ENCODE peak calls at places on chromosomes 3 and 15, in seven cellular contexts. One of them, this sample, is unnamed.

GRCh38 chr15:27648359-27648758 is 450.8 kb downstream of the OCA2 start:
- DNase-seq in tibial artery: no peak
- DNase-seq in neuronal stem cell: no peak
- DNase-seq in ovary: no peak
- DNase-seq in transverse colon: no peak
- DNase-seq in CD8-positive, alpha-beta memory T cell: no peak
- DNase-seq in psoas muscle: no peak
- DNase-seq in this sample: no peak

GRCh38 chr15:78018445-78018844 is 59.1 kb downstream of the TBC1D2B start:
- DNase-seq in ovary: no peak
- DNase-seq in CD8-positive, alpha-beta memory T cell: no peak
- DNase-seq in tibial artery: no peak
- DNase-seq in psoas muscle: no peak
- DNase-seq in neuronal stem cell: no peak
- DNase-seq in transverse colon: no peak
- DNase-seq in this sample: no peak

GRCh38 chr15:55588070-55588817 is at the start of gene PYGO1:
- DNase-seq in tibial artery: peak; percentile 49
- DNase-seq in ovary: peak; percentile 59
- DNase-seq in CD8-positive, alpha-beta memory T cell: no peak
- DNase-seq in neuronal stem cell: peak; percentile 71
- DNase-seq in transverse colon: peak; percentile 19
- DNase-seq in psoas muscle: peak; percentile 69
- DNase-seq in this sample: peak; percentile 18

GRCh38 chr15:67178569-67179210 is 75.8 kb downstream of the AAGAB start:
- DNase-seq in psoas muscle: no peak
- DNase-seq in neuronal stem cell: no peak
- DNase-seq in transverse colon: no peak
- DNase-seq in tibial artery: peak; percentile 13
- DNase-seq in ovary: no peak
- DNase-seq in CD8-positive, alpha-beta memory T cell: no peak
- DNase-seq in this sample: no peak

GRCh38 chr3:195003006-195003892 is 267.7 kb downstream of the XXYLT1 start:
- DNase-seq in neuronal stem cell: no peak
- DNase-seq in transverse colon: peak; percentile 26
- DNase-seq in tibial artery: peak; percentile 63
- DNase-seq in psoas muscle: peak; percentile 78
- DNase-seq in CD8-positive, alpha-beta memory T cell: no peak
- DNase-seq in ovary: no peak
- DNase-seq in this sample: peak; percentile 57

GRCh38 chr15:67161412-67161811 is 93.0 kb downstream of the AAGAB start:
- DNase-seq in neuronal stem cell: no peak
- DNase-seq in psoas muscle: no peak
- DNase-seq in ovary: no peak
- DNase-seq in CD8-positive, alpha-beta memory T cell: no peak
- DNase-seq in transverse colon: no peak
- DNase-seq in tibial artery: no peak
- DNase-seq in this sample: no peak

GRCh38 chr3:24475945-24476344 is 18.7 kb downstream of the THRB start:
- DNase-seq in CD8-positive, alpha-beta memory T cell: no peak
- DNase-seq in tibial artery: no peak
- DNase-seq in psoas muscle: no peak
- DNase-seq in ovary: no peak
- DNase-seq in transverse colon: no peak
- DNase-seq in neuronal stem cell: no peak
- DNase-seq in this sample: no peak

GRCh38 chr3:147395975-147396708 is 10.2 kb downstream of the ZIC4 start:
- DNase-seq in psoas muscle: no peak
- DNase-seq in CD8-positive, alpha-beta memory T cell: no peak
- DNase-seq in neuronal stem cell: no peak
- DNase-seq in tibial artery: no peak
- DNase-seq in ovary: no peak
- DNase-seq in transverse colon: no peak
- DNase-seq in this sample: no peak

GRCh38 chr3:70120360-70120966 is 120.9 kb downstream of the SAMMSON start:
- DNase-seq in CD8-positive, alpha-beta memory T cell: no peak
- DNase-seq in tibial artery: peak; percentile 79
- DNase-seq in ovary: no peak
- DNase-seq in neuronal stem cell: peak; percentile 9
- DNase-seq in transverse colon: peak; percentile 79
- DNase-seq in psoas muscle: peak; percentile 25
- DNase-seq in this sample: peak; percentile 76

GRCh38 chr3:23740517-23741402 is 65.0 kb upstream of the UBE2E1 start:
- DNase-seq in psoas muscle: no peak
- DNase-seq in tibial artery: peak; percentile 36
- DNase-seq in neuronal stem cell: no peak
- DNase-seq in ovary: no peak
- DNase-seq in transverse colon: peak; percentile 68
- DNase-seq in CD8-positive, alpha-beta memory T cell: no peak
- DNase-seq in this sample: no peak

GRCh38 chr3:184186902-184187207 is 856 bp downstream of the ABCF3 start:
- DNase-seq in ovary: no peak
- DNase-seq in CD8-positive, alpha-beta memory T cell: no peak
- DNase-seq in neuronal stem cell: no peak
- DNase-seq in transverse colon: no peak
- DNase-seq in psoas muscle: no peak
- DNase-seq in tibial artery: no peak
- DNase-seq in this sample: no peak

GRCh38 chr3:27722957-27723802 is 1.1 kb upstream of the EOMES start:
- DNase-seq in neuronal stem cell: no peak
- DNase-seq in transverse colon: no peak
- DNase-seq in tibial artery: no peak
- DNase-seq in CD8-positive, alpha-beta memory T cell: no peak
- DNase-seq in ovary: no peak
- DNase-seq in psoas muscle: no peak
- DNase-seq in this sample: no peak

GRCh38 chr3:157794771-157795170 is 291.6 kb upstream of the VEPH1 start:
- DNase-seq in transverse colon: no peak
- DNase-seq in CD8-positive, alpha-beta memory T cell: no peak
- DNase-seq in tibial artery: no peak
- DNase-seq in ovary: no peak
- DNase-seq in psoas muscle: no peak
- DNase-seq in neuronal stem cell: no peak
- DNase-seq in this sample: no peak

GRCh38 chr15:47331796-47332480 is 385.4 kb upstream of the SEMA6D start:
- DNase-seq in neuronal stem cell: no peak
- DNase-seq in CD8-positive, alpha-beta memory T cell: no peak
- DNase-seq in transverse colon: no peak
- DNase-seq in psoas muscle: no peak
- DNase-seq in tibial artery: no peak
- DNase-seq in ovary: peak; percentile 30
- DNase-seq in this sample: no peak

GRCh38 chr3:190119734-190120133 is 963 bp downstream of the P3H2 start:
- DNase-seq in transverse colon: no peak
- DNase-seq in tibial artery: no peak
- DNase-seq in neuronal stem cell: no peak
- DNase-seq in CD8-positive, alpha-beta memory T cell: no peak
- DNase-seq in psoas muscle: no peak
- DNase-seq in ovary: no peak
- DNase-seq in this sample: no peak

GRCh38 chr3:75144396-75144795 is 519.7 kb upstream of the FRG2C start:
- DNase-seq in tibial artery: no peak
- DNase-seq in transverse colon: no peak
- DNase-seq in CD8-positive, alpha-beta memory T cell: no peak
- DNase-seq in psoas muscle: no peak
- DNase-seq in ovary: no peak
- DNase-seq in neuronal stem cell: no peak
- DNase-seq in this sample: no peak

GRCh38 chr15:77045985-77046384 is 24.9 kb downstream of the TSPAN3 start:
- DNase-seq in ovary: no peak
- DNase-seq in transverse colon: no peak
- DNase-seq in tibial artery: no peak
- DNase-seq in psoas muscle: no peak
- DNase-seq in neuronal stem cell: no peak
- DNase-seq in CD8-positive, alpha-beta memory T cell: no peak
- DNase-seq in this sample: no peak

GRCh38 chr3:49673715-49674490 is at the start of gene APEH:
- DNase-seq in neuronal stem cell: peak; percentile 95
- DNase-seq in psoas muscle: peak; percentile 99
- DNase-seq in transverse colon: peak; percentile 98
- DNase-seq in tibial artery: peak; percentile 95
- DNase-seq in ovary: peak; percentile 94
- DNase-seq in CD8-positive, alpha-beta memory T cell: peak; percentile 94
- DNase-seq in this sample: peak; percentile 87

GRCh38 chr3:155271343-155271613 is 22.2 kb downstream of the STRIT1 start:
- DNase-seq in CD8-positive, alpha-beta memory T cell: no peak
- DNase-seq in ovary: no peak
- DNase-seq in neuronal stem cell: no peak
- DNase-seq in psoas muscle: no peak
- DNase-seq in tibial artery: no peak
- DNase-seq in transverse colon: no peak
- DNase-seq in this sample: no peak

GRCh38 chr3:53044371-53045106 is 1.3 kb downstream of the SFMBT1 start:
- DNase-seq in CD8-positive, alpha-beta memory T cell: no peak
- DNase-seq in psoas muscle: no peak
- DNase-seq in neuronal stem cell: peak; percentile 14
- DNase-seq in ovary: peak; percentile 30
- DNase-seq in transverse colon: peak; percentile 41
- DNase-seq in tibial artery: no peak
- DNase-seq in this sample: no peak

GRCh38 chr3:52063026-52063723 is 6.8 kb upstream of the DUSP7 start:
- DNase-seq in CD8-positive, alpha-beta memory T cell: no peak
- DNase-seq in neuronal stem cell: no peak
- DNase-seq in tibial artery: no peak
- DNase-seq in transverse colon: no peak
- DNase-seq in psoas muscle: no peak
- DNase-seq in ovary: no peak
- DNase-seq in this sample: no peak

GRCh38 chr3:56467108-56467507 is 1.2 kb downstream of the ERC2 start:
- DNase-seq in transverse colon: peak; percentile 70
- DNase-seq in CD8-positive, alpha-beta memory T cell: no peak
- DNase-seq in neuronal stem cell: peak; percentile 90
- DNase-seq in psoas muscle: peak; percentile 46
- DNase-seq in tibial artery: no peak
- DNase-seq in ovary: peak; percentile 80
- DNase-seq in this sample: peak; percentile 7

GRCh38 chr3:45011756-45012441 is 14.2 kb upstream of the CLEC3B start:
- DNase-seq in ovary: peak; percentile 86
- DNase-seq in tibial artery: peak; percentile 75
- DNase-seq in psoas muscle: peak; percentile 71
- DNase-seq in transverse colon: peak; percentile 41
- DNase-seq in neuronal stem cell: no peak
- DNase-seq in CD8-positive, alpha-beta memory T cell: no peak
- DNase-seq in this sample: peak; percentile 62

GRCh38 chr15:40843183-40843884 is 514 bp upstream of the SPINT1 start:
- DNase-seq in CD8-positive, alpha-beta memory T cell: no peak
- DNase-seq in ovary: no peak
- DNase-seq in tibial artery: no peak
- DNase-seq in transverse colon: no peak
- DNase-seq in neuronal stem cell: no peak
- DNase-seq in psoas muscle: no peak
- DNase-seq in this sample: no peak

GRCh38 chr15:31275331-31276262 is 51.0 kb upstream of the KLF13 start:
- DNase-seq in tibial artery: no peak
- DNase-seq in ovary: no peak
- DNase-seq in transverse colon: peak; percentile 6
- DNase-seq in neuronal stem cell: no peak
- DNase-seq in psoas muscle: no peak
- DNase-seq in CD8-positive, alpha-beta memory T cell: no peak
- DNase-seq in this sample: no peak
- H3K4me1 ChIP-seq in tibial artery: peaks cover 17% of the 10 kb centered on the region
- H3K4me1 ChIP-seq in ovary: no peaks in the 10 kb centered on the region
- H3K4me1 ChIP-seq in transverse colon: peaks cover 9% of the 10 kb centered on the region
- H3K4me1 ChIP-seq in neuronal stem cell: peaks cover 2% of the 10 kb centered on the region
- H3K4me1 ChIP-seq in psoas muscle: peaks cover 5% of the 10 kb centered on the region
- H3K4me1 ChIP-seq in CD8-positive, alpha-beta memory T cell: peaks cover 5% of the 10 kb centered on the region
- H3K4me1 ChIP-seq in this sample: peaks cover 17% of the 10 kb centered on the region

GRCh38 chr3:112637700-112638099 is 3.2 kb downstream of the CCDC80 start:
- DNase-seq in tibial artery: peak; percentile 27
- DNase-seq in ovary: no peak
- DNase-seq in psoas muscle: no peak
- DNase-seq in neuronal stem cell: no peak
- DNase-seq in transverse colon: no peak
- DNase-seq in CD8-positive, alpha-beta memory T cell: no peak
- DNase-seq in this sample: no peak
- H3K4me1 ChIP-seq in tibial artery: peaks cover 67% of the 10 kb centered on the region
- H3K4me1 ChIP-seq in ovary: peaks cover 22% of the 10 kb centered on the region
- H3K4me1 ChIP-seq in psoas muscle: peaks cover 6% of the 10 kb centered on the region
- H3K4me1 ChIP-seq in neuronal stem cell: peaks cover 22% of the 10 kb centered on the region
- H3K4me1 ChIP-seq in transverse colon: peaks cover 4% of the 10 kb centered on the region
- H3K4me1 ChIP-seq in CD8-positive, alpha-beta memory T cell: no peaks in the 10 kb centered on the region
- H3K4me1 ChIP-seq in this sample: no peaks in the 10 kb centered on the region

GRCh38 chr15:74120426-74120825 is 10.0 kb upstream of the ISLR2 start:
- DNase-seq in psoas muscle: no peak
- DNase-seq in neuronal stem cell: no peak
- DNase-seq in ovary: no peak
- DNase-seq in CD8-positive, alpha-beta memory T cell: no peak
- DNase-seq in tibial artery: no peak
- DNase-seq in transverse colon: no peak
- DNase-seq in this sample: no peak

GRCh38 chr15:74122403-74123130 is 7.8 kb upstream of the ISLR2 start:
- DNase-seq in ovary: no peak
- DNase-seq in neuronal stem cell: no peak
- DNase-seq in transverse colon: no peak
- DNase-seq in tibial artery: no peak
- DNase-seq in psoas muscle: no peak
- DNase-seq in CD8-positive, alpha-beta memory T cell: no peak
- DNase-seq in this sample: no peak

GRCh38 chr15:74121858-74122257 is 8.5 kb upstream of the ISLR2 start:
- DNase-seq in ovary: no peak
- DNase-seq in tibial artery: no peak
- DNase-seq in psoas muscle: no peak
- DNase-seq in CD8-positive, alpha-beta memory T cell: no peak
- DNase-seq in neuronal stem cell: no peak
- DNase-seq in transverse colon: no peak
- DNase-seq in this sample: no peak

GRCh38 chr15:74123131-74123429 is 7.3 kb upstream of the ISLR2 start:
- DNase-seq in transverse colon: no peak
- DNase-seq in ovary: no peak
- DNase-seq in CD8-positive, alpha-beta memory T cell: no peak
- DNase-seq in psoas muscle: no peak
- DNase-seq in neuronal stem cell: no peak
- DNase-seq in tibial artery: no peak
- DNase-seq in this sample: no peak

DNA sequence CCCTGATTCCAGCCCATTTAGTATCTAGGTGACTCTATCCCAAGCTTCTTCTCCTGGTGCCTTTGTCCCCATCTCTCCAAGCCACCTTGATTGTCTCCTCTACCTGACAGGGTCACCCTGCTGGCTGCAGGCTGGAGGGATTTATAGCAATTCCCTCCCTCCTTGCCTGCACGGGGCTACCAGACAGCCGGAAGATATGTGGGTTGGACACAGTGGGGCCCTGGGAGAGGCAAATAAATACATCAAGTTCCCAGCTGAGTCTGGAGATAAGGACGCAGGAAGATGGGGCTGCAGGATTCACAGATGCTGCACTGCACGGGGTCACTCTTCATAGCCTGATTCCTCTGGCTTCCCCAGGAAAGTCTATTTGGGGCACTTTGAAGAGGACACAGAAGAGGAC is 9.3 kb upstream of the ISLR2 start:
- DNase-seq in transverse colon: no peak
- DNase-seq in CD8-positive, alpha-beta memory T cell: no peak
- DNase-seq in psoas muscle: no peak
- DNase-seq in tibial artery: no peak
- DNase-seq in neuronal stem cell: no peak
- DNase-seq in ovary: no peak
- DNase-seq in this sample: no peak
- H3K4me1 ChIP-seq in transverse colon: no peaks in the 10 kb centered on the region
- H3K4me1 ChIP-seq in CD8-positive, alpha-beta memory T cell: no peaks in the 10 kb centered on the region
- H3K4me1 ChIP-seq in psoas muscle: no peaks in the 10 kb centered on the region
- H3K4me1 ChIP-seq in tibial artery: no peaks in the 10 kb centered on the region
- H3K4me1 ChIP-seq in neuronal stem cell: peaks cover 13% of the 10 kb centered on the region
- H3K4me1 ChIP-seq in ovary: no peaks in the 10 kb centered on the region
- H3K4me1 ChIP-seq in this sample: no peaks in the 10 kb centered on the region

GRCh38 chr3:43345877-43346276 is 59.5 kb downstream of the SNRK start:
- DNase-seq in transverse colon: no peak
- DNase-seq in psoas muscle: no peak
- DNase-seq in neuronal stem cell: no peak
- DNase-seq in CD8-positive, alpha-beta memory T cell: no peak
- DNase-seq in tibial artery: no peak
- DNase-seq in ovary: no peak
- DNase-seq in this sample: no peak
- H3K4me1 ChIP-seq in transverse colon: no peaks in the 10 kb centered on the region
- H3K4me1 ChIP-seq in psoas muscle: peaks cover 5% of the 10 kb centered on the region
- H3K4me1 ChIP-seq in neuronal stem cell: peaks cover 4% of the 10 kb centered on the region
- H3K4me1 ChIP-seq in CD8-positive, alpha-beta memory T cell: peaks cover 80% of the 10 kb centered on the region
- H3K4me1 ChIP-seq in tibial artery: no peaks in the 10 kb centered on the region
- H3K4me1 ChIP-seq in ovary: peaks cover 5% of the 10 kb centered on the region
- H3K4me1 ChIP-seq in this sample: no peaks in the 10 kb centered on the region

This sample was measured in tibial nerve.